ENCODE peak calls at places on chromosomes 12 and 14, in five cellular contexts. K is NT2/D1, Q is cardiac muscle cell, D is mesendoderm, W is SJSA1. F is an unnamed sample. For H3K4me1, the result is how much of the 10 kb centered on the place peaks cover.

GRCh38 chr12:124774462-124775167 is 89.0 kb downstream of the SCARB1 start:
- DNase-seq in K (no peak), Q (no peak), D (peak), W (peak), F (no peak)

GRCh38 chr12:119014368-119014767 is 33.0 kb downstream of the SRRM4 start:
- DNase-seq in K (no peak), Q (no peak), D (no peak), W (no peak), F (no peak)

GRCh38 chr12:131242741-131243496 is 289.2 kb downstream of the ADGRD1 start:
- DNase-seq in K (peak), Q (no peak), D (peak), W (no peak), F (no peak)

GRCh38 chr12:116113398-116114130 is 163.9 kb downstream of the MED13L start:
- DNase-seq in K (no peak), Q (no peak), D (no peak), W (no peak), F (no peak)

GRCh38 chr12:93453633-93454032 is 11.9 kb upstream of the UBE2N start:
- DNase-seq in K (no peak), Q (no peak), D (peak), W (peak), F (no peak)

GRCh38 chr12:78683626-78684025 is 180.9 kb upstream of the SYT1 start:
- DNase-seq in K (no peak), Q (no peak), D (no peak), W (no peak), F (no peak)

GRCh38 chr14:50944647-50945413 is 547 bp upstream of the PYGL start:
- DNase-seq in K (no peak), Q (no peak), D (no peak), W (peak), F (peak)

GRCh38 chr14:65054471-65055085 is 47.7 kb downstream of the MAX start:
- DNase-seq in K (no peak), Q (no peak), D (peak), W (no peak), F (peak)

GRCh38 chr12:83003026-83003425 is 316.3 kb downstream of the TMTC2 start:
- DNase-seq in K (no peak), Q (no peak), D (no peak), W (no peak), F (no peak)

GRCh38 chr14:50839696-50840095 is 8.7 kb upstream of the NIN start:
- DNase-seq in K (no peak), Q (no peak), D (no peak), W (no peak), F (no peak)

GRCh38 chr12:117408161-117408791 is 46.9 kb upstream of the NOS1 start:
- DNase-seq in K (peak), Q (peak), D (peak), W (no peak), F (no peak)

GRCh38 chr14:23548351-23549318 is 2.9 kb downstream of the ZFHX2 start:
- DNase-seq in K (no peak), Q (no peak), D (peak), W (no peak), F (no peak)

GRCh38 chr12:94795520-94795919 is 145.2 kb upstream of the TMCC3 start:
- DNase-seq in K (peak), Q (no peak), D (peak), W (peak), F (no peak)

GRCh38 chr14:50020184-50020583 is 96.2 kb downstream of the VCPKMT start:
- DNase-seq in K (no peak), Q (no peak), D (no peak), W (no peak), F (no peak)

GRCh38 chr14:90487031-90487430 is 90.2 kb downstream of the CALM1 start:
- DNase-seq in K (no peak), Q (no peak), D (peak), W (no peak), F (peak)

GRCh38 chr14:68375371-68375770 is 417.5 kb downstream of the ZFP36L1 start:
- DNase-seq in K (no peak), Q (no peak), D (no peak), W (no peak), F (no peak)

GRCh38 chr12:4355843-4356327 is 23.6 kb downstream of the FGF23 start:
- DNase-seq in K (peak), Q (peak), D (peak), W (no peak), F (no peak)

GRCh38 chr14:61280526-61281185 is 482 bp downstream of the TMEM30B start:
- DNase-seq in K (peak), Q (peak), D (peak), W (no peak), F (peak)

GRCh38 chr12:46585854-46586621 is 213.5 kb upstream of the SLC38A2 start:
- DNase-seq in K (peak), Q (peak), D (peak), W (peak), F (no peak)

GRCh38 chr12:68771223-68771925 is 25.4 kb downstream of the SLC35E3 start:
- DNase-seq in K (no peak), Q (no peak), D (no peak), W (peak), F (no peak)

GRCh38 chr12:114735680-114736374 is 51.9 kb upstream of the TBX3 start:
- DNase-seq in K (no peak), Q (no peak), D (no peak), W (no peak), F (no peak)

GRCh38 chr12:57109207-57110160 is 1.7 kb downstream of the STAT6 start:
- DNase-seq in K (no peak), Q (no peak), D (no peak), W (no peak), F (no peak)

GRCh38 chr12:53939141-53940108 is 794 bp downstream of the HOXC13 start:
- DNase-seq in K (peak), Q (peak), D (peak), W (peak), F (no peak)

GRCh38 chr12:60830381-60830780 is 1234.6 kb downstream of the SLC16A7 start:
- DNase-seq in K (no peak), Q (no peak), D (no peak), W (no peak), F (no peak)

GRCh38 chr14:97166497-97166896 is 369.3 kb downstream of the VRK1 start:
- DNase-seq in K (no peak), Q (no peak), D (no peak), W (no peak), F (no peak)

GRCh38 chr14:56878766-56879165 is 68.5 kb upstream of the OTX2 start:
- DNase-seq in K (no peak), Q (no peak), D (no peak), W (no peak), F (no peak)

DNA sequence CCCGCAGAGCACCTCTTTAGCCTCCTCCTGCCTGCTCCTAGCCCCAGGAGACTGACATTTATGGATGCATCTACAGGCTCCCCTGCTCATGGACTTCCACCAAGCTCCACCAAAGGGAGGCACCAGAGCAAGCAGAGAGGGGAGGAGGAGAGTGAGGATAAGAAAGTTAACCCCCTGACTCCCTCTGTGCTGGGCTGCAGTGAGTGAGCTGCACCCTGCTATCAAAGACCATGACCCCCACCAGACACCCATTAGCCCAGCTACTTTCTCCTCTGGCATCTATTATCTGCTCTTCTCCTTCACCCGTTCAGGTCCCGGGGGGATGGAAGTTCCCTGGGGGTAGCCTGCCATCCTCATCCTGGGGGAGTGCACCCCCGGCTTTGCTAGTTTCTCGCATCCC is 45.4 kb downstream of the FOXN3 start:
- DNase-seq in K (no peak), Q (no peak), D (no peak), W (no peak), F (no peak)
- H3K4me1 ChIP-seq in K (under half), Q (under half), D (under half), W (under half), F (under half)

DNA sequence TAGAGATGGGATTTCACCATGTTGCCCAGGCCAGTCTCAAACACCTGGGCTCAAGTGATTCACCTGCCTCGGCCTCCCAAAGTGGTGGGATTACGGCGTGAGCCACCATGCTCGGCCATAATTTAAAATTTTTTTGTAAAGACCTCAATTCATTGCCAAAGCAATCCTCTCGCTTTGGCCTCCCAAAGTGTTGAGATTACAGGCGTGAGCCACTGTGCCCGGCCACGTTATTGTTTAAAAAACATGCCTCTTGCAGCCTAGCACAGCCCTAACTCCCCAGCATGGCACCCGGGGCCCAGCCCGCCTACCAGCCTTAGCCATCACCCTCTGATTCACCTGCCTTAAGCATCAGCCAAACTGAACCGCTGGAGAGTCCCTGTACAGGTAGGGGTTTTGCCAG is 13.1 kb upstream of the RPS6KL1 start:
- DNase-seq in K (no peak), Q (no peak), D (no peak), W (no peak), F (no peak)
- H3K4me1 ChIP-seq in K (under half), Q (under half), D (under half), W (under half), F (under half)

DNA sequence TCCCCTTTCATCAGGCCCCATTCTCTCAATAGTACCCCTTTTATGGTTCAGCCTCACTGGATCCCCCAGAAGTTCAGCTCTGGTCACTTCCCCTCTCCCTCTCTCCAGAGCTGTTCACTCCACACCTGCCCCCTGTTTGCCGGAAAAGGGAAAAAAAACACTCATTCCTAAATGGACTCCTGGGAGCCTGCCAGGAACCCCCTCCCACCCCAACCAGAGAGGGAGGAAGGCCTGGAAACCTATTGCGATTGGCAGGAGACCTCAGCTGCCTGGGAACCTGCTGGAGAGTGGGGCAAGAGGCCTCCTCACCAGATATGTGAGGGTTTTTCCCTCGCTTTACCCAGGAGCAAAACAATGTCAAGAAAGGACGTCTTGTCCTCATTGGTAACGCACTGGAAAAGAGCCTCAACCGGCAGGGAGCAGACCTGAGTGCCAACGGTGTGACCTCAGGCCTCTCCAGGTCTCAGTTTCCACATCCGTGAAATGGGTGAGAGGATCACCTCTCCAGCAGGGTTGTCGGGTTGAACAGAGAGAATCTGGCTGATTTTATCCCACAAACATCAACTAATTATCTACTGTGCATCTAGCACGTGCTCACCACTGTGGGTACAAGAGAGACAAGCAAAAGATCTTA is 4.6 kb downstream of the DTX1 start:
- DNase-seq in K (no peak), Q (no peak), D (no peak), W (no peak), F (no peak)
- H3K4me1 ChIP-seq in K (under half), Q (under half), D (under half), W (under half), F (under half)

GRCh38 chr12:95898081-95898480 is 39.3 kb downstream of the SNRPF start:
- DNase-seq in K (no peak), Q (no peak), D (no peak), W (no peak), F (no peak)
- H3K4me1 ChIP-seq in K (under half), Q (under half), D (under half), W (under half), F (under half)

DNA sequence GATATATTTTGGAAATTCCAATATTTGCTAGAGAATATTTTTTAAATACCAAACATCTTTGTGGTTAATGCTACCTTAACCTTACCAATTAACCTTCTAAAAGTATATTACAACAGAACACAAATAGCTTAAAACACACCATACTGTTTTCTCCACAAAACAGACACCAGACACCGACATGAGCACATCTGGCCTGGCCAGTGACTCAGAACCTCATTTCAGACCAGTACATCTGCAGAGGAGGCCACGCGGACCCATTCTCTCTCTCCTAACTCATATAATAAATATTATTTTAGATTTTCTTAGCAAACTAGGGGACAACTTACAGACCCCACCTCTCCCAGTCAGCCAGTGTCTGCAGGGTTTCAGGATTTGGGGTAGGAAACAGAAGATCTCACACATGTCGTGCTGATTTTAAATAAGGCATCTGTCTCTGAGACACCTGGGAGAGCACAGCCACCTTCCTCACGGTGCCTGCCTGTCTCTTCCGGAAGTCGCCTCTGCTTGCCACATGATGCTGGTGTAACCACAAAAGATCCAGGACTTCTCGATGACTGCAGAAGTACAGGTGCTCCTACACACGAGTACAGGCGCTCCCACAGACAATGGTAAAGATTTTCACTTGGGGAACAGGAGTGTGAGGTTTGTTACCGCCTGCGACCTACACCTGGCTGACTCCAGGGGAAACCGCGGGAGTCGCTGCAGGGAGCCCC is 9.7 kb upstream of the ANKLE2 start:
- DNase-seq in K (no peak), Q (no peak), D (no peak), W (no peak), F (no peak)
- H3K4me1 ChIP-seq in K (under half), Q (under half), D (under half), W (under half), F (under half)

DNA sequence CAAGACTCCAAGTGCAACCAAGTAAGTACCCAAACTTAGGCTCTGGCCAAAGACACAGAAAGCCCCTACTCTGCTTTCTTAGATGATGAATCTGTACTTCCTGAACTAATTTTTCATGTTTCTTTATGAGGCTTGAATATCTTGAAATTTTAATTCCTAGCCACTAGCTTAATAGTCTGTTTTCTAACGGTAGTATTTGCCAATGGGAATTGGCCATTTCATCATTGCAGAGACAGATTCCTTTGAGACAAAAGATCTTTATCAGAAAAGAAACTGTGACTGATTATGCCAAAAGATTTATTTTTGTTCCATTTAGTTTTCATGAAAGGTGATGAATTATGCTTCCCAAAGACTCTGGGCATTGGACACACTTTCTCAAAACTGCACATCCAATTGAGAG is 48.7 kb downstream of the DAD1 start:
- DNase-seq in K (no peak), Q (no peak), D (no peak), W (no peak), F (no peak)
- H3K4me1 ChIP-seq in K (under half), Q (under half), D (under half), W (under half), F (under half)

GRCh38 chr12:11669348-11669747 is 19.9 kb downstream of the ETV6 start:
- DNase-seq in K (no peak), Q (no peak), D (no peak), W (no peak), F (no peak)

GRCh38 chr12:11666131-11666530 is 16.7 kb downstream of the ETV6 start:
- DNase-seq in K (no peak), Q (no peak), D (no peak), W (no peak), F (no peak)

GRCh38 chr12:11666651-11667050 is 17.2 kb downstream of the ETV6 start:
- DNase-seq in K (no peak), Q (no peak), D (peak), W (no peak), F (no peak)

GRCh38 chr12:11668611-11669010 is 19.1 kb downstream of the ETV6 start:
- DNase-seq in K (no peak), Q (no peak), D (no peak), W (no peak), F (no peak)

DNA sequence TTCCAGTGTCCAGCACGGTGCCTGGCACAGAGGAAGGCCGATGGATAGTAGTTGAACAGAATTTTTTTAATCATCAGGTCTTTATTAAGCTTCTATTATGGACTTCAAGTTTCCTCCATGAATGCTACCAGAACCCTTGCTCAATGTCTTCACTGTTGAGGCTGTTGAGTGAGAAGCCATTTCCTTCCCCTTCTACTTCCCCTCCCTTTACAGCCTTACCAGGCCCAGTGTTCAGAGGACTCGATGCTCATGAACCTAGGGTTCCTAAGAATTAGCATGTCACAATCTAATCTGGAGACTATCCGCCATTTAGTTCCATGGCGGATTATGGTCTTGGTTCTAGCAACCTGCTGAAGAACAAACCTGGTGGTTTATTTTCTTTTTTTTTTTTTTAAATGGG is 17.7 kb downstream of the ETV6 start:
- DNase-seq in K (no peak), Q (no peak), D (no peak), W (no peak), F (no peak)
- H3K4me1 ChIP-seq in K (under half), Q (under half), D (under half), W (under half), F (half or more)

GRCh38 chr14:104151028-104151385 is 12.6 kb downstream of the KIF26A start:
- DNase-seq in K (no peak), Q (no peak), D (no peak), W (no peak), F (no peak)

GRCh38 chr14:104148433-104149277 is 10.3 kb downstream of the KIF26A start:
- DNase-seq in K (no peak), Q (no peak), D (peak), W (no peak), F (no peak)

GRCh38 chr14:104150201-104151027 is 12.0 kb downstream of the KIF26A start:
- DNase-seq in K (no peak), Q (peak), D (peak), W (no peak), F (no peak)

GRCh38 chr14:104149278-104149595 is 10.8 kb downstream of the KIF26A start:
- DNase-seq in K (no peak), Q (no peak), D (no peak), W (no peak), F (no peak)

DNA sequence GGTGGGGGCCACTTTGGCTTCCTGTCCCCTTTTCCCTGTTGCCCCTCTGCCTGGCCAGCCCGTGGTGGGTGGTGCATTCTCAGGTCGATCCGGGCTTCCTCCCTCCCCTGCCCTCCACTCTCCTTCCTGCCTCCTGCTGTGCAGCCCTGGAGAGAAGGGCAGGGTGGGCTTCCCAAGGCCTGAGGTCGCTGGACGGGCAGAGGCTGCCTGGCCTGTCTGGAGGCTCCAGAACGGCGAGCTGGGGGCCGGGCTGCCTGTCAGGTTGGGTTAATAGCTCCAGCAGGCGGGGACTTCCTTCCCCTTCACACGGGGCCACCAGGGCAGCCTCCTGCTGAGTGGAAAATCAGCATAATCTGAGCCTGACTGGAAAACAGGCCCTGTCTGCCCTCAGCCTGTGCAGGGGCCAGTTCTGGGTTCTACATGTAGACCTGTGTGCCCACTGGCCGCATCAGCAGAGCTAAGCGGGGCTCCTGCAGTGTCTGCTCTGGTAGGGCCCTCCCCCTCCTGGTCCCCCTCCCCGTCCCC is 11.3 kb downstream of the KIF26A start:
- DNase-seq in K (no peak), Q (peak), D (peak), W (no peak), F (no peak)
- H3K4me1 ChIP-seq in K (under half), Q (under half), D (under half), W (under half), F (under half)